ENCODE peak calls at places on chromosomes 13 and 19, in four cellular contexts. C is effector memory CD4-positive, alpha-beta T cell; L is body of pancreas; Q is HCT116. X is an unnamed sample. For H3K4me1, the result is how much of the 10 kb centered on the place peaks cover.

GRCh38 chr13:61795580-61795979 is 379.9 kb upstream of the PCDH20 start:
- DNase-seq in C (no peak), L (no peak), Q (no peak), X (no peak)

GRCh38 chr19:19096641-19097627 is 33.1 kb downstream of the SLC25A42 start:
- DNase-seq in C (no peak), L (no peak), Q (peak), X (no peak)

GRCh38 chr13:56561327-56561726 is 579.4 kb upstream of the PRR20A start:
- DNase-seq in C (no peak), L (no peak), Q (no peak), X (no peak)

GRCh38 chr19:30449673-30450072 is 77.5 kb downstream of the ZNF536 start:
- DNase-seq in C (no peak), L (no peak), Q (no peak), X (no peak)

GRCh38 chr19:16417660-16418596 is 53.8 kb downstream of the EPS15L1 start:
- DNase-seq in C (peak), L (peak), Q (peak), X (peak)

GRCh38 chr13:96449920-96450319 is 360.0 kb downstream of the HS6ST3 start:
- DNase-seq in C (no peak), L (no peak), Q (no peak), X (no peak)

GRCh38 chr13:45527699-45528462 is 63.1 kb downstream of the COG3 start:
- DNase-seq in C (no peak), L (no peak), Q (no peak), X (no peak)

GRCh38 chr13:94233401-94233800 is 246.1 kb downstream of the DCT start:
- DNase-seq in C (no peak), L (no peak), Q (no peak), X (peak)

GRCh38 chr19:1168877-1169791 is 4.9 kb downstream of the SBNO2 start:
- DNase-seq in C (no peak), L (peak), Q (no peak), X (peak)

GRCh38 chr13:25466880-25467279 is 95.1 kb downstream of the ATP8A2 start:
- DNase-seq in C (no peak), L (no peak), Q (no peak), X (no peak)

GRCh38 chr19:43305642-43306041 is 36.3 kb upstream of the PSG9 start:
- DNase-seq in C (no peak), L (no peak), Q (no peak), X (no peak)
- H3K4me1 ChIP-seq in C (under half), L (under half), Q (under half), X (under half)

GRCh38 chr19:15266683-15267082 is 34.4 kb upstream of the EPHX3 start:
- DNase-seq in C (no peak), L (no peak), Q (no peak), X (no peak)

GRCh38 chr19:15268928-15269253 is 36.6 kb upstream of the EPHX3 start:
- DNase-seq in C (no peak), L (no peak), Q (no peak), X (no peak)

GRCh38 chr19:15265849-15266248 is 33.6 kb upstream of the EPHX3 start:
- DNase-seq in C (no peak), L (peak), Q (no peak), X (peak)

GRCh38 chr19:15268192-15268927 is 36.1 kb upstream of the EPHX3 start:
- DNase-seq in C (no peak), L (no peak), Q (no peak), X (no peak)

GRCh38 chr19:15269806-15270205 is 37.6 kb upstream of the EPHX3 start:
- DNase-seq in C (no peak), L (no peak), Q (no peak), X (no peak)
- H3K4me1 ChIP-seq in C (under half), L (half or more), Q (under half), X (under half)

GRCh38 chr19:39936020-39936419 is 1.6 kb upstream of the FCGBP start:
- DNase-seq in C (no peak), L (no peak), Q (no peak), X (no peak)

GRCh38 chr19:39936622-39937021 is 2.2 kb upstream of the FCGBP start:
- DNase-seq in C (no peak), L (no peak), Q (no peak), X (no peak)

GRCh38 chr19:39937094-39937493 is 2.7 kb upstream of the FCGBP start:
- DNase-seq in C (no peak), L (no peak), Q (no peak), X (no peak)

GRCh38 chr19:39935262-39935661 is 828 bp upstream of the FCGBP start:
- DNase-seq in C (no peak), L (no peak), Q (no peak), X (no peak)

DNA sequence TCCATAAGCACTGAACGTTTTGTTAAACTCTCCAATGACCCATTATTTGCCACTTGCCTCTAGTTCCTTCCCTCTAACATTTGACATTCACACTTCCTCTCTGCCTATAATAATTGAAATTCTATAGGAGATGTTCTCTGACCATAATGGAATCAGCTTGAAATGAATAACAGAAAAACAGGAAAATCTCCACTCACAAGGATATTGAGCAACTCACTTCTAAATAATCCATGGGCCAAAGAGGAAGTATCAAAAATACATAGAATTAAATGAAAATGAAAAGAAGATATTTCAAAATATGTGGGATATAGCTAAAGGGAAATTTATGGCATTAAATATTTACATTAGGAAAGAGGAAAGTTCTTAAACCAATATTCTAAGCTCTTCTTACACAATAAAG is 3.4 kb upstream of the FCGBP start:
- DNase-seq in C (no peak), L (no peak), Q (no peak), X (no peak)
- H3K4me1 ChIP-seq in C (half or more), L (under half), Q (under half), X (under half)

GRCh38 chr19:50329146-50329925 is at the start of gene KCNC3:
- DNase-seq in C (peak), L (peak), Q (peak), X (peak)
- H3K4me1 ChIP-seq in C (half or more), L (half or more), Q (under half), X (under half)

GRCh38 chr19:23949611-23950010 is 34.9 kb downstream of the ZNF726 start:
- DNase-seq in C (no peak), L (no peak), Q (no peak), X (no peak)
- H3K4me1 ChIP-seq in C (under half), L (under half), Q (under half), X (under half)

X was measured in SJSA1.